ENCODE peak calls at places on chromosome 10, in eight cellular contexts. A, G, K, O, Q, I, L and S are unnamed samples.

GRCh38 chr10:46515402-46516192 is 40.9 kb downstream of the GPRIN2 start:
- DNase-seq in A (no peak), G (no peak), K (no peak), O (no peak), Q (no peak), I (no peak), L (no peak), S (no peak)

GRCh38 chr10:123833170-123833850 is 58.3 kb downstream of the CPXM2 start:
- DNase-seq in A (no peak), G (no peak), K (no peak), O (no peak), Q (no peak), I (no peak), L (no peak), S (no peak)

GRCh38 chr10:86498608-86499007 is 23.0 kb downstream of the WAPL start:
- DNase-seq in A (no peak), G (no peak), K (no peak), O (no peak), Q (no peak), I (no peak), L (no peak), S (no peak)

GRCh38 chr10:122142652-122143237 is 128.4 kb upstream of the BTBD16 start:
- DNase-seq in A (peak), G (no peak), K (no peak), O (no peak), Q (no peak), I (no peak), L (no peak), S (peak)

GRCh38 chr10:86650151-86650550 is 4.2 kb upstream of the OPN4 start:
- DNase-seq in A (no peak), G (no peak), K (no peak), O (no peak), Q (no peak), I (no peak), L (no peak), S (peak)

GRCh38 chr10:97690138-97690537 is 3.1 kb upstream of the AVPI1 start:
- DNase-seq in A (no peak), G (no peak), K (no peak), O (no peak), Q (no peak), I (no peak), L (no peak), S (no peak)

GRCh38 chr10:112535432-112536038 is 88.5 kb downstream of the VTI1A start:
- DNase-seq in A (no peak), G (peak), K (no peak), O (no peak), Q (no peak), I (no peak), L (peak), S (no peak)

GRCh38 chr10:98460837-98461499 is 14.2 kb upstream of the HPS1 start:
- DNase-seq in A (no peak), G (peak), K (no peak), O (peak), Q (no peak), I (peak), L (peak), S (no peak)

GRCh38 chr10:122348951-122349361 is 25.6 kb upstream of the PLEKHA1 start:
- DNase-seq in A (no peak), G (no peak), K (no peak), O (no peak), Q (no peak), I (no peak), L (no peak), S (no peak)

GRCh38 chr10:79020605-79021004 is 48.2 kb upstream of the ZMIZ1 start:
- DNase-seq in A (no peak), G (no peak), K (no peak), O (no peak), Q (no peak), I (no peak), L (no peak), S (no peak)

GRCh38 chr10:61136151-61136550 is 192.2 kb upstream of the RHOBTB1 start:
- DNase-seq in A (no peak), G (no peak), K (no peak), O (no peak), Q (no peak), I (peak), L (peak), S (no peak)

GRCh38 chr10:3588346-3588745 is 196.7 kb downstream of the KLF6 start:
- DNase-seq in A (no peak), G (no peak), K (no peak), O (no peak), Q (no peak), I (no peak), L (no peak), S (no peak)

GRCh38 chr10:57849726-57850357 is 417.9 kb downstream of the IPMK start:
- DNase-seq in A (no peak), G (peak), K (no peak), O (peak), Q (no peak), I (peak), L (peak), S (no peak)

GRCh38 chr10:33460461-33461294 is 126.2 kb upstream of the NRP1 start:
- DNase-seq in A (no peak), G (peak), K (no peak), O (peak), Q (no peak), I (peak), L (peak), S (no peak)

GRCh38 chr10:51074238-51075028 is at the start of gene PRKG1:
- DNase-seq in A (peak), G (peak), K (no peak), O (peak), Q (no peak), I (peak), L (peak), S (peak)

GRCh38 chr10:75350791-75351190 is 50.8 kb downstream of the ZNF503 start:
- DNase-seq in A (no peak), G (peak), K (no peak), O (peak), Q (no peak), I (peak), L (peak), S (no peak)

GRCh38 chr10:88892223-88892967 is 12.3 kb downstream of the STAMBPL1 start:
- DNase-seq in A (no peak), G (peak), K (no peak), O (peak), Q (no peak), I (no peak), L (peak), S (no peak)

GRCh38 chr10:59079386-59080226 is 96.8 kb upstream of the PHYHIPL start:
- DNase-seq in A (no peak), G (peak), K (no peak), O (peak), Q (no peak), I (peak), L (peak), S (no peak)

GRCh38 chr10:83184641-83185040 is 954.7 kb upstream of the GHITM start:
- DNase-seq in A (no peak), G (no peak), K (no peak), O (no peak), Q (no peak), I (no peak), L (no peak), S (no peak)

GRCh38 chr10:60877777-60878120 is 66.2 kb downstream of the RHOBTB1 start:
- DNase-seq in A (no peak), G (no peak), K (no peak), O (no peak), Q (no peak), I (no peak), L (no peak), S (no peak)

GRCh38 chr10:52879651-52880050 is 107.1 kb upstream of the MBL2 start:
- DNase-seq in A (no peak), G (no peak), K (no peak), O (peak), Q (no peak), I (no peak), L (no peak), S (no peak)

GRCh38 chr10:49280001-49280408 is 19.0 kb upstream of the C10orf71 start:
- DNase-seq in A (no peak), G (peak), K (no peak), O (peak), Q (no peak), I (peak), L (peak), S (no peak)

DNA sequence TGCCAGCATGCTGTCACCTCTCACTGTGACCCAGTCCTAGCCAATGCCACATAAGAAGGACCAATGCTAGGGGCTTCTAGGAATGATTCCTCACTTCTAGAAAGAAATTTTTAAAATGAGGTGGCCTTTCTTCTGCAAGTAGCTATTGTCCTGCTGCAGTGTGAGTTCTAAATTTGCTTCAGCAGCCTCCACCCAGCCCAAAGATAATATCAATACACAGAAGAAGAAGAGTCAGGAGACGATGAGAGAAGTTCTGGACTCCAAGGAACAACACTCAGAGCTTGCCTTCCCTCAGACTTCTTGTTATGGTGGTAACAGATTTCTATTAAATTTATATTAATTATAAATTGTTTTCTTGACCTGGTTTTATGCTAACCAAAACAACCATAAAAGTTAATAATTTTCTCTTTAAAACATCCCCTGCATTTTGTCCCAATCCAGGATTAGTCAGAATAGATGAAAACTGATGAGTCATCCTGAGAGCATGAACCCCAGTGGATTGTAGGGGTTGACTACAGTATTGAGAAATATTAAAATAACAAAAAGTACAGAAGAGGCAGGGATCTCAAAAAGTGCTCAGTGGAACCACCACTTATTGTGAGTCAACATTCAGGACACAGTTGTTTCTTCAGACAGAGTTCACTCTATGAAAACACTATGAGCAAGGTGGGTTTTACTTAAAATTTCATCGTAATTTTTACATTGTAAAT is 29.6 kb upstream of the AKR1C2 start:
- DNase-seq in A (no peak), G (peak), K (no peak), O (peak), Q (no peak), I (peak), L (peak), S (no peak)
- TF ChIP-seq CTCF in A (no peak), G (no peak), K (no peak), O (no peak), Q (no peak), I (no peak), L (no peak), S (no peak)

GRCh38 chr10:43374194-43374593 is 2.8 kb downstream of the FXYD4 start:
- DNase-seq in A (no peak), G (no peak), K (no peak), O (no peak), Q (no peak), I (no peak), L (no peak), S (no peak)

GRCh38 chr10:43376046-43376635 is 4.7 kb downstream of the FXYD4 start:
- DNase-seq in A (no peak), G (no peak), K (no peak), O (no peak), Q (no peak), I (no peak), L (no peak), S (no peak)

GRCh38 chr10:43376828-43377227 is 5.4 kb downstream of the FXYD4 start:
- DNase-seq in A (no peak), G (no peak), K (no peak), O (no peak), Q (no peak), I (no peak), L (no peak), S (no peak)

GRCh38 chr10:43375401-43376020 is 4.1 kb downstream of the FXYD4 start:
- DNase-seq in A (no peak), G (no peak), K (no peak), O (no peak), Q (no peak), I (no peak), L (no peak), S (no peak)

DNA sequence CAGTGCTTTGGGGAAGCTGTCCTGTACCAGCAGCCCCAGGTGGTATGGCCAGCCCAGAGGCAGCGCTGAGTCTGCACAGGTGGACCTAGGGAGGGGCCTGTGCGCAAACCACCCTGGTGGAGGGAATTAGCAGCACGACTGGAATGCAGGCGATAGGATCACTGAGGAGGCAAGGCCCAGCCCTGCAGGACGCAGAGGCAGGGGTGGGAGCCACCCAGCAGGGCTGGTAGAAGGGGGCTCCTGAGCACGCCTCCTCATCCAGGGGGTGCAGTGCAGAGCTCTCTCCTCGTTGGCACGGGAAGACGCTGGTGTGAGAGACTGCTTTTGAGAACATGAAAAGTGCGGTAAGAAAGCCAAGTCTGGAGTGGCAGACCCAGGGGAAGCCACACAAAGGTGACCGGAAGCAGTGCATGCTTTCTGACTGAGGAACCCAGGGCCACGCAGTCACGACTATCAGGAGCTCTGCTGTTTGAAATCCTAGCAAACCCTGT is 6.0 kb downstream of the FXYD4 start:
- DNase-seq in A (no peak), G (no peak), K (no peak), O (no peak), Q (no peak), I (no peak), L (no peak), S (no peak)
- TF ChIP-seq CTCF in A (no peak), G (no peak), K (no peak), O (no peak), Q (no peak), I (no peak), L (no peak), S (no peak)

DNA sequence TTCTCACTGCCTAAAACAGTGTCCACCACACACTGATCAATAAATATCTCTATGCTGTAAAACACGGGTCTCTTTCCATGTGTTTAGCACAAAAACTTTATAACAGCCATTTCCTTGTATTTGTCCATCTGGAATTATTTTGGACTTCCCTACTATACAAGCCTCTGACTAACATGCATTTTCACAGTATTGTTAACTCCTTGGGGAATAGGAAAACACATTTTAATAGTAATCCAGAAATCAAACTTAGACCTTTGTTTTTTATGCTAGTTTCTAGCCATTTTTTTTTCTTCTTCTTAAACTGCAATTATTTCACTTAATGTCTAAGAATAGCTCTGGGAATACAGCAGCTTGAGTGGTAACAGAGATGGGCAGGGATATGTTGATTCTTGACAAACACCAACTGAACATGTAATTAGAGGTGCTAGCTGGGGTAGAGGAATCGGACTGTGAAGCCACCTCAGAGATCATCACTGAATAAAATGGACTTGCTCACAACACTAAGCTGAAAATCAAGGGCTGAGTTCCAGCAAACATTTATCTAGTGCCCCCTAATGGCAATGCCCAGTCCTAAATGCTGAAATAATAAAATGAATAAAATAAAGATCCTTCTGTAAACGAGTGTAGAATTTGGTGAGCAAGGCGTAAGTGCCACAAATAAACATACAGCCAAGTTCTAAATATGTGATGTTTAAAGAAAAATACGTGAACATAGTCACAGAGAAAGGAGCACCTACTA is 593.1 kb downstream of the SORCS1 start:
- DNase-seq in A (peak), G (peak), K (no peak), O (peak), Q (no peak), I (peak), L (peak), S (no peak)
- TF ChIP-seq CTCF in A (peak), G (peak), K (no peak), O (peak), Q (peak), I (peak), L (peak), S (peak)

DNA sequence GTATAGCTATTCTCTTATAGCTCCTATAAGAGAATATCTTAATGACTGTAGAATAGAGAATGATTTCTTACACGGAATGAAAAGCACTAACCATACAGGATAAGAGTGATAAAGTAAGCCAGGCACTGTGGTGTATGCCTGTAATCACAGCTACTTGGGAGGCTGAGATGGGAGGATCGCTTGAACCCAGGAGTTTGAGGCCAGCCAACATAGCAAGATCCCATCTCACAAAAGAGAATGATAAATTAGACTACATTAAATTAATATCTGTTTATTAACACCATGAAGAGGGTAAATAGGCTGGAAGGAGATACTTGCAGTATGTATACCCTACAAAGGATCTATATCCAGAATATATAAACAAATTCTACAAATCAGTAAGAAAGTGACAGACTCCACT is 12.2 kb upstream of the OIT3 start:
- DNase-seq in A (no peak), G (no peak), K (no peak), O (no peak), Q (no peak), I (no peak), L (no peak), S (no peak)
- TF ChIP-seq CTCF in A (no peak), G (no peak), K (no peak), O (no peak), Q (no peak), I (no peak), L (no peak), S (no peak)